ENCODE peak calls at places on chromosome 20, in four cellular contexts. One of them, this sample, is unnamed. For H3K9me3, the result is how much of the 10 kb centered on the place peaks cover.

GRCh38 chr20:32508775-32509119 is 76.4 kb downstream of the NOL4L start:
- DNase-seq in HCT116: no peak
- DNase-seq in HepG2: no peak
- DNase-seq in H1: no peak
- DNase-seq in this sample: no peak

GRCh38 chr20:42024653-42025052 is 406.5 kb upstream of the CHD6 start:
- DNase-seq in HepG2: no peak
- DNase-seq in H1: peak
- DNase-seq in HCT116: no peak
- DNase-seq in this sample: peak

GRCh38 chr20:37516697-37517370 is 4.2 kb upstream of the NNAT start:
- DNase-seq in HCT116: no peak
- DNase-seq in HepG2: no peak
- DNase-seq in H1: no peak
- DNase-seq in this sample: no peak

GRCh38 chr20:49889245-49889942 is 25.9 kb downstream of the SPATA2 start:
- DNase-seq in HCT116: no peak
- DNase-seq in HepG2: no peak
- DNase-seq in H1: no peak
- DNase-seq in this sample: no peak

GRCh38 chr20:840858-841567 is 7.5 kb downstream of the FAM110A start:
- DNase-seq in HCT116: no peak
- DNase-seq in H1: no peak
- DNase-seq in HepG2: peak
- DNase-seq in this sample: no peak

GRCh38 chr20:62685781-62686555 is 22.7 kb upstream of the NTSR1 start:
- DNase-seq in H1: no peak
- DNase-seq in HepG2: peak
- DNase-seq in HCT116: no peak
- DNase-seq in this sample: peak

GRCh38 chr20:52003976-52004375 is 187.6 kb downstream of the ZFP64 start:
- DNase-seq in HepG2: no peak
- DNase-seq in HCT116: no peak
- DNase-seq in H1: no peak
- DNase-seq in this sample: no peak

GRCh38 chr20:18360601-18361000 is 72.3 kb downstream of the ZNF133 start:
- DNase-seq in HCT116: no peak
- DNase-seq in H1: no peak
- DNase-seq in HepG2: no peak
- DNase-seq in this sample: no peak

GRCh38 chr20:35503841-35504460 is 25.5 kb downstream of the C20orf173 start:
- DNase-seq in HepG2: no peak
- DNase-seq in H1: no peak
- DNase-seq in HCT116: no peak
- DNase-seq in this sample: no peak

GRCh38 chr20:5073154-5074049 is 46.4 kb downstream of the PCNA start:
- DNase-seq in HCT116: peak
- DNase-seq in HepG2: peak
- DNase-seq in H1: no peak
- DNase-seq in this sample: no peak

GRCh38 chr20:8933391-8933807 is 135.5 kb upstream of the PLCB4 start:
- DNase-seq in HepG2: no peak
- DNase-seq in HCT116: no peak
- DNase-seq in H1: no peak
- DNase-seq in this sample: no peak

GRCh38 chr20:42577193-42577592 is 612.5 kb downstream of the PTPRT start:
- DNase-seq in H1: no peak
- DNase-seq in HepG2: no peak
- DNase-seq in HCT116: no peak
- DNase-seq in this sample: no peak

GRCh38 chr20:35729836-35730582 is 12.1 kb downstream of the RBM39 start:
- DNase-seq in HepG2: no peak
- DNase-seq in HCT116: no peak
- DNase-seq in H1: no peak
- DNase-seq in this sample: no peak

GRCh38 chr20:1965520-1966278 is 28.2 kb downstream of the PDYN start:
- DNase-seq in HCT116: peak
- DNase-seq in H1: peak
- DNase-seq in HepG2: peak
- DNase-seq in this sample: peak

GRCh38 chr20:16158090-16158975 is 414.9 kb downstream of the KIF16B start:
- DNase-seq in HCT116: no peak
- DNase-seq in H1: no peak
- DNase-seq in HepG2: no peak
- DNase-seq in this sample: no peak

GRCh38 chr20:25623225-25623735 is 534 bp downstream of the NANP start:
- DNase-seq in HepG2: peak
- DNase-seq in HCT116: peak
- DNase-seq in H1: peak
- DNase-seq in this sample: peak

GRCh38 chr20:39038495-39038894 is 76.4 kb downstream of the DHX35 start:
- DNase-seq in HepG2: no peak
- DNase-seq in H1: no peak
- DNase-seq in HCT116: no peak
- DNase-seq in this sample: no peak

GRCh38 chr20:53875452-53875851 is 194.9 kb downstream of the BCAS1 start:
- DNase-seq in HCT116: no peak
- DNase-seq in HepG2: no peak
- DNase-seq in H1: no peak
- DNase-seq in this sample: peak

GRCh38 chr20:4261333-4262284 is 246.3 kb upstream of the RNF24 start:
- DNase-seq in HCT116: no peak
- DNase-seq in HepG2: no peak
- DNase-seq in H1: no peak
- DNase-seq in this sample: no peak

GRCh38 chr20:11101696-11102095 is 427.9 kb upstream of the JAG1 start:
- DNase-seq in H1: no peak
- DNase-seq in HCT116: no peak
- DNase-seq in HepG2: no peak
- DNase-seq in this sample: no peak

GRCh38 chr20:43532416-43533055 is 25.0 kb downstream of the L3MBTL1 start:
- DNase-seq in HepG2: no peak
- DNase-seq in HCT116: no peak
- DNase-seq in H1: no peak
- DNase-seq in this sample: no peak

GRCh38 chr20:45056473-45057148 is 44.3 kb downstream of the KCNS1 start:
- DNase-seq in HCT116: no peak
- DNase-seq in HepG2: no peak
- DNase-seq in H1: no peak
- DNase-seq in this sample: no peak

GRCh38 chr20:63136296-63136695 is 79.6 kb downstream of the YTHDF1 start:
- DNase-seq in H1: no peak
- DNase-seq in HCT116: no peak
- DNase-seq in HepG2: no peak
- DNase-seq in this sample: no peak

GRCh38 chr20:52420805-52421204 is 229.2 kb upstream of the ZFP64 start:
- DNase-seq in HCT116: no peak
- DNase-seq in HepG2: no peak
- DNase-seq in H1: no peak
- DNase-seq in this sample: no peak

GRCh38 chr20:59620860-59621485 is 16.6 kb downstream of the PHACTR3 start:
- DNase-seq in HepG2: no peak
- DNase-seq in HCT116: no peak
- DNase-seq in H1: no peak
- DNase-seq in this sample: no peak
- H3K9me3 ChIP-seq in HepG2: under half
- H3K9me3 ChIP-seq in HCT116: under half
- H3K9me3 ChIP-seq in H1: half or more
- H3K9me3 ChIP-seq in this sample: under half

GRCh38 chr20:23493172-23493772 is 2.4 kb downstream of the CST8 start:
- DNase-seq in H1: no peak
- DNase-seq in HepG2: no peak
- DNase-seq in HCT116: no peak
- DNase-seq in this sample: peak
- TF ChIP-seq FOSL1 in H1: no peak
- TF ChIP-seq FOSL1 in HepG2: no peak
- TF ChIP-seq FOSL1 in HCT116: no peak
- TF ChIP-seq FOSL1 in this sample: peak

DNA sequence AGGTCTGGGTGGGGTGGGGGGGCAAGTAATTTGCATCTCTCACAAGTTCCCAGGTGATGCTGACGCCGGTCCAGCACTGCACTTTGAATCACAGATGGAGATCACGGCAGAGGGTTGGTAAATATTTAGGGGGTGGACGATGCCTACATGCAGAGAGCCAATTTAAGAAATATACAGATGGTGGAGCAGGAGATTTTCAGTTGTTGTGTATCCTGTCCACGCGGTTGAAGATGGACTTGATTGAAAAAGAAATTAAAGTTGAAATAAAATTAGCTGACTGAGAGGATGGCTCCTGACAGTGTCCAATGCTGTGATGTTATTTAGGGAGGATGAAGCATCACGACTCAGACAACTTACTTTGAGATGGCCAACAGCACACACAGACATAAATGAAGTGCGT is 74.6 kb downstream of the PHACTR3 start:
- DNase-seq in HepG2: no peak
- DNase-seq in H1: no peak
- DNase-seq in HCT116: no peak
- DNase-seq in this sample: no peak
- H3K9me3 ChIP-seq in HepG2: under half
- H3K9me3 ChIP-seq in H1: half or more
- H3K9me3 ChIP-seq in HCT116: under half
- H3K9me3 ChIP-seq in this sample: under half

GRCh38 chr20:33732166-33732970 is 572 bp downstream of the ZNF341 start:
- DNase-seq in HepG2: peak
- DNase-seq in H1: no peak
- DNase-seq in HCT116: peak
- DNase-seq in this sample: peak
- TF ChIP-seq FOSL1 in HepG2: no peak
- TF ChIP-seq FOSL1 in H1: no peak
- TF ChIP-seq FOSL1 in HCT116: no peak
- TF ChIP-seq FOSL1 in this sample: peak

DNA sequence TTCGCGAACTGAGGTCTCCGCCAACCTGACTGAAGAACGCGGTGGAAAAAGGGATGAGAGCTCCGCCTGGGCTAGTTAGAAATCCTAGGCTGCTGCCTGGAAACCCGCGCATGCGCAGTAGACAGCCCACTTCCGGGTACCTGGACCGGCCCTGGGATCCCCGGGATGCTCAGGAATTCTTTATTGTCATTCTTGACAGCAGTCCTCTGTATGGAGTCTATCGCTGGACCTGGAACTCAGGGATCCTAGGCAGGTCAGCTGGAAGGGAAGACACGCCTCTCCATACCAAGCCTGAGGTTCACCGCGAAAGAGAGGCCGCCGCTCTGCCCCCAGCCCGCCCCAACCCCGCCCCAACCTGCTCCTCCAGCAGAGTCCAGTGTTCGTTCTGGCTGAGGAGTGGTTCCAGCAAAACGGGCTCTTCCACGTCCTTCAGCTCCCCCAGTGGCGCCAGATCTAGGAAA is 1379.2 kb upstream of the DEFB115 start:
- DNase-seq in H1: no peak
- DNase-seq in HepG2: peak
- DNase-seq in HCT116: no peak
- DNase-seq in this sample: peak
- H3K9me3 ChIP-seq in H1: half or more
- H3K9me3 ChIP-seq in HepG2: half or more
- H3K9me3 ChIP-seq in HCT116: under half
- H3K9me3 ChIP-seq in this sample: under half

DNA sequence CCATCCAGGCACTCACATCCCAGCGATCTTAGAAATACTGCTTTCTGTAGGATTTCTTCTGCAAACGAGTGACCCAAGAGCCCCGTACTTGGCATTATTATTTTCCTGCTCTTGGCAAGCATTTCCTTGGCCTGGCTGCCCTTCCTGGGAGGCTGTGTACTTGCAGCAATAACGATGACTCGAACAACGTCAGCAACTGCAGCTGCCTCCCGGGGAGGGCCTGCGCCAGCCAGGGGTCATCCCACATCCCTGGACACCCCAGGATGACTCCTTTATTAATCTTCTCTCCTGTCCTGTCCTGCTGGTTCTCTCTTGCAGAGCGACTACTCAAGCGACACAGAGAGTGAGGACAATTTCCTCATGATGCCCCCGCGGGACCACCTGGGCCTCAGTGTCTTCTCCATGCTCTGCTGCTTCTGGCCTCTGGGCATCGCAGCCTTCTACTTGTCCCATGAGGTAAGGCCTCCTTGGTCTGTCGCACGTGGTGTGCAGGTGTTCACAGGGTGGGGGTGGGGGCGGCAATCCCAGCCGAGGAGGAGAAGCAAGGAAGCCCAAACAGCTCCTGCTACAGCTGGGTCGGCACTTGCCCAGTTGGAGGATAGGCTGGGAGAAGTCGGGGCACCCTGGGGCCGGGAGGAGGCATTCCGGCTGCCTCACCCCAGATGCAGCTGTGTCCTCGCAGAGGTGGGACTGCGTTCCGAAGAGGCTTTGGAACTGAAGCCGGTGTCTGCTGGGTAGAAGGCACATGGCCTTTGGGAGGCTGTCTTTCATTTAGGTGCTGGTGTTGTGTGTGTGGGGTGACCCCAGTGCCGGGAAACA is 115.3 kb downstream of the SYNDIG1 start:
- DNase-seq in HepG2: no peak
- DNase-seq in HCT116: no peak
- DNase-seq in H1: no peak
- DNase-seq in this sample: no peak
- TF ChIP-seq FOSL1 in HepG2: no peak
- TF ChIP-seq FOSL1 in HCT116: no peak
- TF ChIP-seq FOSL1 in H1: no peak
- TF ChIP-seq FOSL1 in this sample: no peak

This sample was measured in K562.